ENCODE peak calls at places on chromosomes 7 and 10, in six cellular contexts. T is AG04449, B is BJ, Y is BE2C, J is astrocyte, F is thoracic aorta. V is an unnamed sample.

GRCh38 chr7:47720141-47720906 is 138.4 kb upstream of the TNS3 start:
- DNase-seq in J (peak; percentile 78), T (no peak), B (peak; percentile 48), F (no peak), Y (peak; percentile 60), V (peak; percentile 36)

GRCh38 chr10:119412831-119413737 is 129.4 kb downstream of the RGS10 start:
- DNase-seq in T (no peak), Y (no peak), B (peak; percentile 26), J (peak; percentile 23), F (no peak), V (no peak)

GRCh38 chr10:78769526-78769925 is 299.2 kb upstream of the ZMIZ1 start:
- DNase-seq in T (no peak), F (no peak), B (no peak), Y (no peak), J (no peak), V (no peak)

GRCh38 chr7:103113164-103113563 is 35.7 kb downstream of the NAPEPLD start:
- DNase-seq in J (peak; percentile 98), F (peak; percentile 5), Y (no peak), B (peak; percentile 84), T (peak; percentile 75), V (no peak)

GRCh38 chr7:130606161-130606560 is 62.4 kb downstream of the COPG2 start:
- DNase-seq in F (no peak), Y (no peak), T (no peak), B (no peak), J (no peak), V (no peak)

GRCh38 chr10:118027397-118027796 is 19.3 kb downstream of the RAB11FIP2 start:
- DNase-seq in F (no peak), J (no peak), B (no peak), Y (no peak), T (no peak), V (no peak)

GRCh38 chr7:1695800-1696454 is 25.9 kb downstream of the ELFN1 start:
- DNase-seq in Y (no peak), B (no peak), T (no peak), J (no peak), F (no peak), V (no peak)

GRCh38 chr7:66281678-66282593 is 76.8 kb downstream of the TPST1 start:
- DNase-seq in T (peak; percentile 97), F (no peak), J (peak; percentile 99), Y (no peak), B (peak; percentile 95), V (no peak)

GRCh38 chr7:24477807-24478655 is 95.2 kb upstream of the PALS2 start:
- DNase-seq in Y (no peak), J (peak; percentile 86), B (peak; percentile 13), F (peak; percentile 20), T (peak; percentile 42), V (no peak)

GRCh38 chr10:27153855-27154198 is 357 bp downstream of the YME1L1 start:
- DNase-seq in B (no peak), Y (no peak), J (peak; percentile 22), F (no peak), T (no peak), V (peak; percentile 20)

GRCh38 chr10:110209399-110209925 is 2.1 kb downstream of the MXI1 start:
- DNase-seq in F (peak; percentile 55), T (no peak), Y (peak; percentile 81), J (peak; percentile 52), B (no peak), V (peak; percentile 54)

GRCh38 chr10:72889391-72889831 is 4.1 kb upstream of the OIT3 start:
- DNase-seq in J (peak; percentile 15), Y (no peak), F (no peak), T (no peak), B (no peak), V (no peak)

GRCh38 chr7:28647076-28647421 is 234.7 kb downstream of the CREB5 start:
- DNase-seq in B (no peak), T (no peak), Y (no peak), F (no peak), J (no peak), V (no peak)

GRCh38 chr10:122245897-122246296 is 25.2 kb upstream of the BTBD16 start:
- DNase-seq in B (no peak), T (no peak), Y (no peak), F (no peak), J (no peak), V (no peak)

GRCh38 chr7:76267107-76267834 is 35.2 kb upstream of the HSPB1 start:
- DNase-seq in J (no peak), T (no peak), B (no peak), F (no peak), Y (no peak), V (no peak)

GRCh38 chr7:47759056-47759706 is 177.3 kb upstream of the TNS3 start:
- DNase-seq in Y (no peak), B (no peak), F (no peak), J (no peak), T (no peak), V (no peak)

GRCh38 chr10:104380336-104380735 is 26.7 kb downstream of the CFAP58 start:
- DNase-seq in B (no peak), T (no peak), J (no peak), Y (no peak), F (no peak), V (no peak)

GRCh38 chr10:529831-530230 is 159.6 kb downstream of the DIP2C start:
- DNase-seq in B (no peak), J (no peak), T (no peak), Y (no peak), F (no peak), V (no peak)

GRCh38 chr10:28879875-28880381 is 202.6 kb downstream of the BAMBI start:
- DNase-seq in B (no peak), J (no peak), Y (no peak), F (no peak), T (no peak), V (no peak)

GRCh38 chr10:79093658-79094411 is 25.1 kb downstream of the ZMIZ1 start:
- DNase-seq in Y (no peak), J (peak; percentile 70), T (no peak), B (no peak), F (no peak), V (no peak)

GRCh38 chr7:101186839-101187448 is 6.9 kb upstream of the NAT16 start:
- DNase-seq in T (no peak), F (no peak), J (no peak), B (no peak), Y (no peak), V (no peak)

GRCh38 chr10:44860811-44861751 is 50.1 kb upstream of the TMEM72 start:
- DNase-seq in B (peak; percentile 91), F (peak; percentile 22), T (peak; percentile 82), Y (no peak), J (peak; percentile 98), V (no peak)

GRCh38 chr10:86210416-86210815 is 156.2 kb downstream of the GRID1 start:
- DNase-seq in J (no peak), T (no peak), F (no peak), B (no peak), Y (no peak), V (no peak)

GRCh38 chr10:54613162-54613561 is 187.9 kb downstream of the PCDH15 start:
- DNase-seq in J (no peak), B (no peak), T (no peak), Y (no peak), F (no peak), V (no peak)

GRCh38 chr7:120407015-120407414 is 134.0 kb downstream of the KCND2 start:
- DNase-seq in Y (no peak), B (no peak), F (no peak), T (no peak), J (no peak), V (no peak)

DNA sequence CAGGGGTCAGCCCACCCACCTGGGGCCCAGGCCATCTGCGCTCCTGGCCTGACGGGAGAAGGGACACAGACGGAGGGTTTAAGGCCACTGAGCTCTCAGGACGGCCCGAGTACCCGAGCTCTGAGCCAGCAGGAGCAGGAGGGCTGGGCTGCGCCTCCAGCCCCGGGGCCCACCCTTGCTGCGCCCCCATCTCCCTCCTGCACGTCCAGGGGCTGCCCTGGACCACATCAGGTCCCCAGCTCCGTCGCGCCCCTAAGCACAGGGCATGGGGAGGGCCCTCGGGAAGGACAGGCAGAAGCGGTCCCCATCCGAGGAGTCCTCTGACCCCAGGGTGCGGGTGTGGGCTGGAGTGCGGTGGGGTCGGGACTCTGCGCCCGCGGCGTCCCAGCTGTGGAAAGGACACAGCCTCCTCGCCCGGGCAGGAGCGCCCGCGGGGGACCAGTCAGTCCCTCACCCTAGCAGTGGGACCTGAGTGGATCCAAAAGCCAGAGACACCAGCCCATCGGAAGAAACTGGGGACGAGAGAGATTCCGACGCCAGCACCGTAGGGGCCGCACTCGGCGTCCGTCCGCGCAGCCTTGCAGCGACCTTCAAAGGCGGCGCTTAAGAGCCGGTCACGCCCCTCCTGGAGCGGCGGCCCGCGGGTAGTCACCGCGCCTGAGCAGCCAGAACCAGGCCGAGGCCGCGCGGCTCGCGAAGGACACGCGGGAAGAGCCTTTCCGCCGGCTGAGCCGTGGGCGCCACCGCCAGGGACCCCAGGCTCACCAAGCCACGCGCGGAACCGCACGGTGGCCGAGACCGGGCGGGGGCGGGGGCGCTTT is 15.9 kb downstream of the CAMK2B start:
- DNase-seq in B (no peak), T (no peak), F (no peak), J (peak; percentile 39), Y (peak; percentile 53), V (peak; percentile 70)
- TF ChIP-seq CTCF in B (no peak), T (no peak), F (no peak), J (no peak), Y (no peak), V (no peak)

GRCh38 chr7:80047032-80047431 is 87.6 kb upstream of the GNAI1 start:
- DNase-seq in F (no peak), B (no peak), T (no peak), J (no peak), Y (no peak), V (no peak)

GRCh38 chr7:80053098-80053497 is 81.5 kb upstream of the GNAI1 start:
- DNase-seq in Y (no peak), J (no peak), B (no peak), T (no peak), F (no peak), V (no peak)

GRCh38 chr7:80044796-80045195 is 89.8 kb upstream of the GNAI1 start:
- DNase-seq in J (no peak), B (no peak), F (no peak), T (no peak), Y (no peak), V (no peak)

DNA sequence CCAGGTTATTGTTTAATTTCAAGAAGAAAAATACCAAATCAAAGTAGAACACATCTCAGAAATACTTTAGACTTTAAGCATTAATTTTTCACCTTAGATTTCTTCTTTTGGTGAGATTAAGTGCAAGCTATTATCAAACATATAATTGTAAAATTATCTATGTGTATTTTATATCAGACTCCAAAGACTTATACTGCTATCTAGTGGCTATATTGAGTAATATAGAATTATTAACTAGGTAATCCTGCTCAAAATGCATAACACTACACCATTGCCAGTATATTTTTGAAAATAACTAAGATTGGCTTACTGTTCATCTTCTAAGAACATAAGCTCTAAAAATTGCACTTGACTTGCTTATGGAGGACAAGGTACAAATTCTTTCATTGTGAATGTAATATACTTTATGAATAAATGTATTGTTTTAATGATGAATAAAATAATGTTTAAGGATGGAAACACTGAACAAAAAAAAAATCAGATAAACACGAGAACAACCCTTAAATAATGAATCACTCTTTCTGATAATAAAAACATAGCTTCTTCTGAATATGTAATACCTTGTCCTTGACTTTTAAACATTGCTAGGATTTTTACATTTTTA is 86.7 kb upstream of the GNAI1 start:
- DNase-seq in T (no peak), F (no peak), B (no peak), J (no peak), Y (no peak), V (no peak)
- TF ChIP-seq CTCF in T (no peak), F (no peak), B (peak; percentile 35), J (peak; percentile 28), Y (peak; percentile 39), V (no peak)

GRCh38 chr10:92181575-92181974 is 109.3 kb downstream of the CPEB3 start:
- DNase-seq in Y (no peak), J (no peak), F (no peak), T (no peak), B (no peak), V (peak; percentile 6)
- TF ChIP-seq CTCF in Y (peak; percentile 46), J (peak; percentile 29), F (peak; percentile 16), T (peak; percentile 10), B (peak; percentile 38), V (no peak)

GRCh38 chr10:69802424-69803161 is 887 bp downstream of the COL13A1 start:
- DNase-seq in T (no peak), B (no peak), J (peak; percentile 55), F (no peak), Y (peak; percentile 46), V (no peak)
- TF ChIP-seq CTCF in T (peak; percentile 35), B (peak; percentile 47), J (no peak), F (peak; percentile 4), Y (no peak), V (no peak)

V was measured in GM13977.